ENCODE peak calls at places on chromosome 1, in six cellular contexts. One of them, this sample, is unnamed.

GRCh38 chr1:236963920-236964319 is 40.3 kb downstream of the MT1HL1 start:
- DNase-seq in right cardiac atrium: no peak
- DNase-seq in transverse colon: no peak
- DNase-seq in spleen: no peak
- DNase-seq in stomach: no peak
- DNase-seq in Caco-2: no peak
- DNase-seq in this sample: no peak

GRCh38 chr1:233599542-233600073 is 14.3 kb upstream of the KCNK1 start:
- DNase-seq in right cardiac atrium: no peak
- DNase-seq in transverse colon: no peak
- DNase-seq in spleen: no peak
- DNase-seq in stomach: no peak
- DNase-seq in Caco-2: no peak
- DNase-seq in this sample: no peak

GRCh38 chr1:206738370-206739366 is 31.9 kb upstream of the IL19 start:
- DNase-seq in right cardiac atrium: no peak
- DNase-seq in transverse colon: no peak
- DNase-seq in spleen: no peak
- DNase-seq in stomach: peak; percentile 44
- DNase-seq in Caco-2: peak; percentile 39
- DNase-seq in this sample: no peak

GRCh38 chr1:48026275-48026674 is 29.1 kb upstream of the TRABD2B start:
- DNase-seq in right cardiac atrium: no peak
- DNase-seq in transverse colon: no peak
- DNase-seq in spleen: no peak
- DNase-seq in stomach: no peak
- DNase-seq in Caco-2: no peak
- DNase-seq in this sample: no peak

GRCh38 chr1:31745071-31745897 is 18.9 kb downstream of the ADGRB2 start:
- DNase-seq in right cardiac atrium: peak; percentile 66
- DNase-seq in transverse colon: peak; percentile 78
- DNase-seq in spleen: no peak
- DNase-seq in stomach: peak; percentile 75
- DNase-seq in Caco-2: peak; percentile 60
- DNase-seq in this sample: peak; percentile 95

GRCh38 chr1:230797376-230798186 is 50.4 kb downstream of the CAPN9 start:
- DNase-seq in right cardiac atrium: peak; percentile 59
- DNase-seq in transverse colon: peak; percentile 41
- DNase-seq in spleen: no peak
- DNase-seq in stomach: peak; percentile 64
- DNase-seq in Caco-2: peak; percentile 70
- DNase-seq in this sample: peak; percentile 77

GRCh38 chr1:60876952-60877351 is 205.4 kb upstream of the NFIA start:
- DNase-seq in right cardiac atrium: no peak
- DNase-seq in transverse colon: no peak
- DNase-seq in spleen: no peak
- DNase-seq in stomach: no peak
- DNase-seq in Caco-2: no peak
- DNase-seq in this sample: no peak

GRCh38 chr1:229102741-229103480 is 168.0 kb upstream of the RAB4A start:
- DNase-seq in right cardiac atrium: no peak
- DNase-seq in transverse colon: no peak
- DNase-seq in spleen: no peak
- DNase-seq in stomach: no peak
- DNase-seq in Caco-2: no peak
- DNase-seq in this sample: no peak

GRCh38 chr1:94654031-94654430 is 112.5 kb upstream of the F3 start:
- DNase-seq in right cardiac atrium: no peak
- DNase-seq in transverse colon: no peak
- DNase-seq in spleen: no peak
- DNase-seq in stomach: no peak
- DNase-seq in Caco-2: peak; percentile 49
- DNase-seq in this sample: no peak

GRCh38 chr1:241424480-241424971 is 67.5 kb upstream of the RGS7 start:
- DNase-seq in right cardiac atrium: no peak
- DNase-seq in transverse colon: no peak
- DNase-seq in spleen: peak; percentile 70
- DNase-seq in stomach: peak; percentile 42
- DNase-seq in Caco-2: no peak
- DNase-seq in this sample: no peak

GRCh38 chr1:44037154-44037553 is 5.9 kb upstream of the SLC6A9 start:
- DNase-seq in right cardiac atrium: no peak
- DNase-seq in transverse colon: no peak
- DNase-seq in spleen: no peak
- DNase-seq in stomach: no peak
- DNase-seq in Caco-2: no peak
- DNase-seq in this sample: no peak

GRCh38 chr1:1230656-1231399 is 973 bp downstream of the SDF4 start:
- DNase-seq in right cardiac atrium: no peak
- DNase-seq in transverse colon: peak; percentile 65
- DNase-seq in spleen: no peak
- DNase-seq in stomach: no peak
- DNase-seq in Caco-2: peak; percentile 46
- DNase-seq in this sample: peak; percentile 21

GRCh38 chr1:180765156-180765555 is 133.3 kb downstream of the XPR1 start:
- DNase-seq in right cardiac atrium: no peak
- DNase-seq in transverse colon: no peak
- DNase-seq in spleen: no peak
- DNase-seq in stomach: no peak
- DNase-seq in Caco-2: no peak
- DNase-seq in this sample: no peak

GRCh38 chr1:109807822-109808680 is 44.3 kb upstream of the EPS8L3 start:
- DNase-seq in right cardiac atrium: no peak
- DNase-seq in transverse colon: no peak
- DNase-seq in spleen: no peak
- DNase-seq in stomach: no peak
- DNase-seq in Caco-2: no peak
- DNase-seq in this sample: peak; percentile 43

GRCh38 chr1:104855550-104855949 is 1105.9 kb downstream of the AMY1C start:
- DNase-seq in right cardiac atrium: no peak
- DNase-seq in transverse colon: no peak
- DNase-seq in spleen: peak; percentile 41
- DNase-seq in stomach: no peak
- DNase-seq in Caco-2: no peak
- DNase-seq in this sample: no peak

GRCh38 chr1:153509036-153509435 is 26.8 kb downstream of the S100A6 start:
- DNase-seq in right cardiac atrium: no peak
- DNase-seq in transverse colon: no peak
- DNase-seq in spleen: no peak
- DNase-seq in stomach: no peak
- DNase-seq in Caco-2: no peak
- DNase-seq in this sample: no peak

GRCh38 chr1:235642943-235643371 is 6.6 kb downstream of the GNG4 start:
- DNase-seq in right cardiac atrium: no peak
- DNase-seq in transverse colon: no peak
- DNase-seq in spleen: peak; percentile 73
- DNase-seq in stomach: no peak
- DNase-seq in Caco-2: no peak
- DNase-seq in this sample: no peak

GRCh38 chr1:212242985-212243308 is 42.3 kb upstream of the PPP2R5A start:
- DNase-seq in right cardiac atrium: no peak
- DNase-seq in transverse colon: no peak
- DNase-seq in spleen: no peak
- DNase-seq in stomach: no peak
- DNase-seq in Caco-2: no peak
- DNase-seq in this sample: no peak

GRCh38 chr1:230320804-230321203 is 105.3 kb downstream of the PGBD5 start:
- DNase-seq in right cardiac atrium: no peak
- DNase-seq in transverse colon: no peak
- DNase-seq in spleen: no peak
- DNase-seq in stomach: no peak
- DNase-seq in Caco-2: no peak
- DNase-seq in this sample: no peak

GRCh38 chr1:38076038-38076437 is 29.4 kb upstream of the POU3F1 start:
- DNase-seq in right cardiac atrium: no peak
- DNase-seq in transverse colon: no peak
- DNase-seq in spleen: no peak
- DNase-seq in stomach: no peak
- DNase-seq in Caco-2: peak; percentile 43
- DNase-seq in this sample: peak; percentile 13

GRCh38 chr1:40612345-40612831 is 53.1 kb downstream of the RIMS3 start:
- DNase-seq in right cardiac atrium: peak; percentile 39
- DNase-seq in transverse colon: peak; percentile 80
- DNase-seq in spleen: no peak
- DNase-seq in stomach: peak; percentile 73
- DNase-seq in Caco-2: peak; percentile 60
- DNase-seq in this sample: peak; percentile 81

GRCh38 chr1:963746-964525 is 2.3 kb upstream of the PLEKHN1 start:
- DNase-seq in right cardiac atrium: peak; percentile 18
- DNase-seq in transverse colon: no peak
- DNase-seq in spleen: no peak
- DNase-seq in stomach: no peak
- DNase-seq in Caco-2: no peak
- DNase-seq in this sample: no peak

GRCh38 chr1:59506952-59507351 is 210.1 kb downstream of the FGGY start:
- DNase-seq in right cardiac atrium: no peak
- DNase-seq in transverse colon: no peak
- DNase-seq in spleen: no peak
- DNase-seq in stomach: no peak
- DNase-seq in Caco-2: no peak
- DNase-seq in this sample: peak; percentile 11

GRCh38 chr1:206769331-206769731 is 1.2 kb upstream of the IL19 start:
- DNase-seq in right cardiac atrium: no peak
- DNase-seq in transverse colon: peak; percentile 35
- DNase-seq in spleen: peak; percentile 84
- DNase-seq in stomach: peak; percentile 34
- DNase-seq in Caco-2: no peak
- DNase-seq in this sample: no peak

GRCh38 chr1:114154963-114155322 is 1.3 kb upstream of the SYT6 start:
- DNase-seq in right cardiac atrium: no peak
- DNase-seq in transverse colon: no peak
- DNase-seq in spleen: no peak
- DNase-seq in stomach: no peak
- DNase-seq in Caco-2: peak; percentile 53
- DNase-seq in this sample: peak; percentile 21

DNA sequence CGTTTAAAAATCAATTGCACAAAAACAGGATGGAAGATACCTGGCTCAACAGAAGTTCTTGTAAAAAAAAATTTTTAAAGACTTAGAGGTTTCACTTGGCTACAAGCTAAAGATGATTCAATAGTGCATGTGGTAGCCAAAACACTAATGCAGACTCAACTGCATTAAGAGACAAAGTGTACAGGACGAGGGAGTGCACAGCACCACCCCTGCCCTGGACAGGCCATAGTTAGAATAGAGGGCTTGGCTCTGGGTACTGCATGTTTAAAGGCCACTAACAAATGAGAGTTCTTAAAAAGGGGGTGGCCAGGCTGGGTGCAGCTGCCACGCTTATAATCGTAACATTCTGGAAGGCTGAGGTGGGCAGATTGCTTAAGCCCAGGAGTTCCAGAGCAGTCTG is 7.9 kb downstream of the ACKR1 start:
- DNase-seq in right cardiac atrium: no peak
- DNase-seq in transverse colon: no peak
- DNase-seq in spleen: no peak
- DNase-seq in stomach: no peak
- DNase-seq in Caco-2: no peak
- DNase-seq in this sample: no peak
- H3K27me3 ChIP-seq in right cardiac atrium: peaks cover 3% of the 10 kb centered on the region
- H3K27me3 ChIP-seq in transverse colon: peaks cover 42% of the 10 kb centered on the region
- H3K27me3 ChIP-seq in spleen: no peaks in the 10 kb centered on the region
- H3K27me3 ChIP-seq in stomach: no peaks in the 10 kb centered on the region
- H3K27me3 ChIP-seq in Caco-2: no peaks in the 10 kb centered on the region
- H3K27me3 ChIP-seq in this sample: no peaks in the 10 kb centered on the region

GRCh38 chr1:208336136-208336535 is 92.0 kb upstream of the PLXNA2 start:
- DNase-seq in right cardiac atrium: no peak
- DNase-seq in transverse colon: no peak
- DNase-seq in spleen: no peak
- DNase-seq in stomach: no peak
- DNase-seq in Caco-2: no peak
- DNase-seq in this sample: no peak
- H3K27me3 ChIP-seq in right cardiac atrium: no peaks in the 10 kb centered on the region
- H3K27me3 ChIP-seq in transverse colon: no peaks in the 10 kb centered on the region
- H3K27me3 ChIP-seq in spleen: no peaks in the 10 kb centered on the region
- H3K27me3 ChIP-seq in stomach: no peaks in the 10 kb centered on the region
- H3K27me3 ChIP-seq in Caco-2: no peaks in the 10 kb centered on the region
- H3K27me3 ChIP-seq in this sample: no peaks in the 10 kb centered on the region

GRCh38 chr1:213570487-213570886 is 417.3 kb upstream of the PROX1 start:
- DNase-seq in right cardiac atrium: no peak
- DNase-seq in transverse colon: no peak
- DNase-seq in spleen: no peak
- DNase-seq in stomach: no peak
- DNase-seq in Caco-2: no peak
- DNase-seq in this sample: no peak

GRCh38 chr1:213573648-213574009 is 414.1 kb upstream of the PROX1 start:
- DNase-seq in right cardiac atrium: no peak
- DNase-seq in transverse colon: no peak
- DNase-seq in spleen: no peak
- DNase-seq in stomach: no peak
- DNase-seq in Caco-2: no peak
- DNase-seq in this sample: no peak

GRCh38 chr1:213571843-213572242 is 415.9 kb upstream of the PROX1 start:
- DNase-seq in right cardiac atrium: no peak
- DNase-seq in transverse colon: no peak
- DNase-seq in spleen: no peak
- DNase-seq in stomach: no peak
- DNase-seq in Caco-2: no peak
- DNase-seq in this sample: no peak

GRCh38 chr1:213571419-213571818 is 416.4 kb upstream of the PROX1 start:
- DNase-seq in right cardiac atrium: no peak
- DNase-seq in transverse colon: no peak
- DNase-seq in spleen: no peak
- DNase-seq in stomach: no peak
- DNase-seq in Caco-2: no peak
- DNase-seq in this sample: no peak

GRCh38 chr1:213572939-213573647 is 414.7 kb upstream of the PROX1 start:
- DNase-seq in right cardiac atrium: no peak
- DNase-seq in transverse colon: no peak
- DNase-seq in spleen: no peak
- DNase-seq in stomach: no peak
- DNase-seq in Caco-2: peak; percentile 73
- DNase-seq in this sample: no peak
- H3K27me3 ChIP-seq in right cardiac atrium: no peaks in the 10 kb centered on the region
- H3K27me3 ChIP-seq in transverse colon: no peaks in the 10 kb centered on the region
- H3K27me3 ChIP-seq in spleen: no peaks in the 10 kb centered on the region
- H3K27me3 ChIP-seq in stomach: no peaks in the 10 kb centered on the region
- H3K27me3 ChIP-seq in Caco-2: no peaks in the 10 kb centered on the region
- H3K27me3 ChIP-seq in this sample: no peaks in the 10 kb centered on the region

GRCh38 chr1:3943123-3943431 is 43.0 kb upstream of the C1orf174 start:
- DNase-seq in right cardiac atrium: no peak
- DNase-seq in transverse colon: no peak
- DNase-seq in spleen: no peak
- DNase-seq in stomach: no peak
- DNase-seq in Caco-2: no peak
- DNase-seq in this sample: no peak

GRCh38 chr1:3943806-3944620 is 43.9 kb upstream of the C1orf174 start:
- DNase-seq in right cardiac atrium: no peak
- DNase-seq in transverse colon: no peak
- DNase-seq in spleen: peak; percentile 64
- DNase-seq in stomach: no peak
- DNase-seq in Caco-2: no peak
- DNase-seq in this sample: no peak

GRCh38 chr1:3945916-3946840 is 46.1 kb upstream of the C1orf174 start:
- DNase-seq in right cardiac atrium: no peak
- DNase-seq in transverse colon: no peak
- DNase-seq in spleen: no peak
- DNase-seq in stomach: no peak
- DNase-seq in Caco-2: no peak
- DNase-seq in this sample: no peak

GRCh38 chr1:3944621-3944914 is 44.5 kb upstream of the C1orf174 start:
- DNase-seq in right cardiac atrium: no peak
- DNase-seq in transverse colon: no peak
- DNase-seq in spleen: peak; percentile 43
- DNase-seq in stomach: no peak
- DNase-seq in Caco-2: no peak
- DNase-seq in this sample: no peak

GRCh38 chr1:3945222-3945621 is 45.1 kb upstream of the C1orf174 start:
- DNase-seq in right cardiac atrium: no peak
- DNase-seq in transverse colon: no peak
- DNase-seq in spleen: no peak
- DNase-seq in stomach: no peak
- DNase-seq in Caco-2: no peak
- DNase-seq in this sample: no peak
- H3K27me3 ChIP-seq in right cardiac atrium: no peaks in the 10 kb centered on the region
- H3K27me3 ChIP-seq in transverse colon: no peaks in the 10 kb centered on the region
- H3K27me3 ChIP-seq in spleen: no peaks in the 10 kb centered on the region
- H3K27me3 ChIP-seq in stomach: no peaks in the 10 kb centered on the region
- H3K27me3 ChIP-seq in Caco-2: no peaks in the 10 kb centered on the region
- H3K27me3 ChIP-seq in this sample: no peaks in the 10 kb centered on the region